ENCODE peak calls at places on chromosome 15, in four cellular contexts. S is substantia nigra; O is activated CD8-positive, alpha-beta memory T cell treated with anti-CD3 and anti-CD28 coated beads for 1 hour; R is stimulated activated CD8-positive, alpha-beta memory T cell treated with anti-CD3 and anti-CD28 coated beads, Interleukin-4, amount 100 ng/mL, for 1 hour. L is an unnamed sample.

GRCh38 chr15:60875681-60876080 is 353.4 kb downstream of the RORA start:
- DNase-seq in S (no peak), O (no peak), R (no peak), L (no peak)

GRCh38 chr15:29822685-29823459 is 604 bp upstream of the TJP1 start:
- DNase-seq in S (no peak), O (no peak), R (no peak), L (peak; percentile 56)

GRCh38 chr15:48358229-48358641 is 27.0 kb downstream of the DUT start:
- DNase-seq in S (no peak), O (no peak), R (no peak), L (no peak)

GRCh38 chr15:70234256-70234965 is 136.7 kb upstream of the TLE3 start:
- DNase-seq in S (no peak), O (no peak), R (no peak), L (no peak)

GRCh38 chr15:96462768-96463167 is 132.3 kb downstream of the NR2F2 start:
- DNase-seq in S (no peak), O (no peak), R (no peak), L (no peak)

GRCh38 chr15:92637621-92638020 is 18.0 kb downstream of the FAM174B start:
- DNase-seq in S (no peak), O (no peak), R (no peak), L (no peak)

GRCh38 chr15:54387808-54388207 is 409.6 kb downstream of the UNC13C start:
- DNase-seq in S (no peak), O (no peak), R (no peak), L (no peak)

GRCh38 chr15:58065011-58065444 is 483 bp downstream of the ALDH1A2 start:
- DNase-seq in S (no peak), O (no peak), R (no peak), L (no peak)

GRCh38 chr15:78101423-78102105 is 9.2 kb downstream of the SH2D7 start:
- DNase-seq in S (no peak), O (no peak), R (no peak), L (no peak)

GRCh38 chr15:49649987-49650386 is 29.1 kb downstream of the DTWD1 start:
- DNase-seq in S (no peak), O (no peak), R (no peak), L (no peak)

GRCh38 chr15:29364429-29365078 is 94.9 kb upstream of the NSMCE3 start:
- DNase-seq in S (no peak), O (no peak), R (no peak), L (no peak)

GRCh38 chr15:62739082-62739481 is 303.5 kb upstream of the TPM1 start:
- DNase-seq in S (no peak), O (no peak), R (no peak), L (no peak)

GRCh38 chr15:20644026-20644425 is 102.4 kb upstream of the GOLGA6L6 start:
- DNase-seq in S (no peak), O (no peak), R (no peak), L (no peak)

GRCh38 chr15:90091156-90091931 is 10.9 kb downstream of the IDH2 start:
- DNase-seq in S (no peak), O (no peak), R (no peak), L (no peak)

GRCh38 chr15:46442196-46442595 is 807.4 kb downstream of the SQOR start:
- DNase-seq in S (no peak), O (no peak), R (no peak), L (no peak)

GRCh38 chr15:75043509-75044257 is 20.3 kb downstream of the PPCDC start:
- DNase-seq in S (peak; percentile 88), O (no peak), R (no peak), L (peak; percentile 100)

GRCh38 chr15:45139770-45140169 is 10.0 kb downstream of the DUOX1 start:
- DNase-seq in S (no peak), O (no peak), R (no peak), L (no peak)

GRCh38 chr15:90375071-90375470 is 13.0 kb upstream of the IQGAP1 start:
- DNase-seq in S (no peak), O (no peak), R (no peak), L (no peak)